ENCODE peak calls at places on chromosome 22, in six cellular contexts. M is CD8-positive, alpha-beta T cell; B is colonic mucosa; L is hepatocyte; O is sigmoid colon; Z is fibroblast of pulmonary artery. J is an unnamed sample.

GRCh38 chr22:28710112-28710888 is 30.7 kb upstream of the TTC28 start:
- DNase-seq in O (no peak), Z (peak; percentile 86), L (peak; percentile 23), M (no peak), B (no peak), J (no peak)

GRCh38 chr22:24209016-24209415 is 27.7 kb downstream of the SUSD2 start:
- DNase-seq in M (no peak), O (no peak), L (no peak), Z (no peak), B (no peak), J (no peak)

GRCh38 chr22:49993649-49994360 is 18.8 kb downstream of the IL17REL start:
- DNase-seq in O (no peak), M (no peak), Z (no peak), B (no peak), L (no peak), J (no peak)

GRCh38 chr22:24432059-24432853 is 4.9 kb downstream of the ADORA2A start:
- DNase-seq in M (peak; percentile 38), Z (peak; percentile 75), L (peak; percentile 46), O (peak; percentile 87), B (peak; percentile 59), J (no peak)

GRCh38 chr22:24230911-24231656 is 13.8 kb downstream of the GGT5 start:
- DNase-seq in B (peak; percentile 60), O (peak; percentile 65), Z (no peak), L (peak; percentile 40), M (peak; percentile 63), J (peak; percentile 59)

GRCh38 chr22:33476206-33476605 is 418.0 kb upstream of the SYN3 start:
- DNase-seq in O (no peak), M (no peak), L (peak; percentile 28), Z (no peak), B (no peak), J (no peak)

GRCh38 chr22:47392729-47393128 is 630.3 kb downstream of the TBC1D22A start:
- DNase-seq in M (no peak), B (no peak), O (no peak), Z (no peak), L (no peak), J (no peak)

GRCh38 chr22:36191106-36191836 is 10.3 kb downstream of the APOL4 start:
- DNase-seq in B (peak; percentile 54), M (no peak), Z (peak; percentile 7), O (peak; percentile 93), L (no peak), J (no peak)

GRCh38 chr22:27800250-27801131 is 1.1 kb downstream of the MN1 start:
- DNase-seq in Z (peak; percentile 33), B (no peak), O (no peak), L (no peak), M (no peak), J (no peak)

GRCh38 chr22:47225080-47225930 is 462.9 kb downstream of the TBC1D22A start:
- DNase-seq in L (no peak), O (peak; percentile 40), M (no peak), Z (no peak), B (no peak), J (no peak)

GRCh38 chr22:32058656-32059280 is 15.7 kb downstream of the SLC5A1 start:
- DNase-seq in O (no peak), Z (peak; percentile 14), M (no peak), B (no peak), L (no peak), J (no peak)

GRCh38 chr22:31646186-31647019 is 15.6 kb downstream of the PISD start:
- DNase-seq in B (no peak), O (no peak), M (no peak), Z (peak; percentile 95), L (peak; percentile 81), J (no peak)

GRCh38 chr22:29044657-29045176 is 16.9 kb downstream of the C22orf31 start:
- DNase-seq in O (no peak), Z (peak; percentile 70), M (no peak), L (peak; percentile 28), B (no peak), J (no peak)

GRCh38 chr22:42848941-42849340 is 8.1 kb downstream of the ARFGAP3 start:
- DNase-seq in Z (no peak), O (no peak), B (no peak), M (no peak), L (no peak), J (no peak)

GRCh38 chr22:32042924-32043323 is at the start of gene SLC5A1:
- DNase-seq in L (no peak), Z (no peak), B (peak; percentile 91), O (no peak), M (no peak), J (no peak)

GRCh38 chr22:33922268-33922667 is 2.0 kb upstream of the LARGE1 start:
- DNase-seq in Z (peak; percentile 29), B (peak; percentile 53), L (peak; percentile 70), M (no peak), O (peak; percentile 80), J (peak; percentile 38)

GRCh38 chr22:31055322-31056159 is 25.6 kb upstream of the SMTN start:
- DNase-seq in Z (peak; percentile 99), M (no peak), B (peak; percentile 73), L (peak; percentile 98), O (peak; percentile 99), J (no peak)

GRCh38 chr22:28442951-28443876 is 236.4 kb downstream of the TTC28 start:
- DNase-seq in O (peak; percentile 84), Z (peak; percentile 82), M (peak; percentile 40), L (peak; percentile 75), B (peak; percentile 72), J (peak; percentile 23)

GRCh38 chr22:42217019-42217751 is 53.3 kb downstream of the TCF20 start:
- DNase-seq in Z (no peak), O (no peak), B (no peak), L (peak; percentile 33), M (no peak), J (no peak)

GRCh38 chr22:42077486-42078125 is 1.9 kb upstream of the SMDT1 start:
- DNase-seq in O (no peak), B (no peak), M (no peak), Z (no peak), L (no peak), J (no peak)

GRCh38 chr22:47372596-47373385 is 610.3 kb downstream of the TBC1D22A start:
- DNase-seq in O (peak; percentile 37), B (no peak), Z (no peak), M (no peak), L (no peak), J (peak; percentile 2)

GRCh38 chr22:27842994-27843431 is 41.5 kb upstream of the MN1 start:
- DNase-seq in Z (no peak), M (no peak), B (no peak), L (no peak), O (peak; percentile 64), J (no peak)

GRCh38 chr22:40406063-40406890 is 35.9 kb downstream of the SGSM3 start:
- DNase-seq in O (no peak), L (no peak), M (no peak), B (no peak), Z (no peak), J (no peak)

GRCh38 chr22:31853736-31854500 is 90.4 kb upstream of the YWHAH start:
- DNase-seq in O (no peak), B (no peak), L (no peak), M (no peak), Z (no peak), J (no peak)

GRCh38 chr22:47386812-47387510 is 624.5 kb downstream of the TBC1D22A start:
- DNase-seq in M (no peak), Z (no peak), L (no peak), B (no peak), O (peak; percentile 54), J (no peak)

GRCh38 chr22:30890689-30891442 is 77.7 kb downstream of the MORC2 start:
- DNase-seq in O (peak; percentile 62), Z (peak; percentile 38), M (peak; percentile 33), B (peak; percentile 29), L (peak; percentile 49), J (peak; percentile 66)

GRCh38 chr22:30823015-30823370 is 128.3 kb downstream of the OSBP2 start:
- DNase-seq in L (no peak), M (no peak), O (no peak), Z (no peak), B (no peak), J (no peak)

GRCh38 chr22:20952544-20953341 is 14.3 kb upstream of the AIFM3 start:
- DNase-seq in M (no peak), B (peak; percentile 89), O (no peak), L (peak; percentile 60), Z (no peak), J (no peak)

GRCh38 chr22:42437488-42438292 is 5.5 kb upstream of the NFAM1 start:
- DNase-seq in O (peak; percentile 87), M (peak; percentile 82), B (peak; percentile 84), Z (peak; percentile 47), L (peak; percentile 83), J (peak; percentile 83)

GRCh38 chr22:30232716-30233218 is 13.8 kb downstream of the LIF start:
- DNase-seq in L (no peak), Z (no peak), O (no peak), B (no peak), M (no peak), J (no peak)

GRCh38 chr22:26197427-26197826 is 28.2 kb downstream of the SEZ6L start:
- DNase-seq in O (no peak), L (no peak), Z (no peak), B (no peak), M (no peak), J (no peak)

GRCh38 chr22:39220897-39221850 is 23.6 kb downstream of the PDGFB start:
- DNase-seq in Z (peak; percentile 88), B (no peak), L (no peak), O (peak; percentile 32), M (no peak), J (no peak)
- H3K4me3 ChIP-seq in Z (no peak overlapping the region), B (no peak overlapping the region), L (no peak overlapping the region), O (no peak overlapping the region), M (no peak overlapping the region), J (no peak overlapping the region)

GRCh38 chr22:22768885-22769284 is 118.7 kb upstream of the IGLL5 start:
- DNase-seq in O (no peak), L (no peak), M (no peak), Z (no peak), B (no peak), J (no peak)

GRCh38 chr22:22771696-22772377 is 115.8 kb upstream of the IGLL5 start:
- DNase-seq in M (no peak), L (no peak), Z (no peak), B (no peak), O (no peak), J (peak; percentile 36)

GRCh38 chr22:22769434-22770279 is 118.0 kb upstream of the IGLL5 start:
- DNase-seq in B (no peak), Z (no peak), O (no peak), M (no peak), L (no peak), J (no peak)

GRCh38 chr22:22770881-22771280 is 116.7 kb upstream of the IGLL5 start:
- DNase-seq in M (no peak), L (no peak), Z (no peak), B (no peak), O (no peak), J (no peak)

GRCh38 chr22:22770280-22770871 is 117.2 kb upstream of the IGLL5 start:
- DNase-seq in L (peak; percentile 72), O (no peak), Z (peak; percentile 31), M (peak; percentile 41), B (peak; percentile 77), J (peak; percentile 71)
- TF ChIP-seq CTCF in L (peak; percentile 66), O (no peak), Z (peak; percentile 82), M (peak; percentile 74), B (peak; percentile 73), J (peak; percentile 78)

GRCh38 chr22:19723165-19723989 is at the start of gene GP1BB:
- DNase-seq in L (peak; percentile 72), O (no peak), B (peak; percentile 42), M (no peak), Z (peak; percentile 20), J (no peak)
- H3K4me3 ChIP-seq in L (no peak within 1 kb of the TSS), O (no peak within 1 kb of the TSS), B (peak within 1 kb of the TSS; percentile 15), M (no peak within 1 kb of the TSS), Z (no peak within 1 kb of the TSS), J (no peak within 1 kb of the TSS)

GRCh38 chr22:17260950-17261349 is 41.7 kb upstream of the ADA2 start:
- DNase-seq in O (no peak), L (peak; percentile 39), M (no peak), B (no peak), Z (no peak), J (no peak)
- TF ChIP-seq CTCF in O (no peak), L (no peak), M (no peak), B (no peak), Z (no peak), J (no peak)